ENCODE peak calls at places on chromosomes 13 and 19, in nine cellular contexts. N, D, T, C, O, G, X, H and J are unnamed samples.

GRCh38 chr19:46478356-46478986 is 7.1 kb upstream of the PNMA8A start:
- DNase-seq in N (no peak), D (no peak), T (peak; percentile 54), C (no peak), O (peak; percentile 67), G (no peak), X (no peak), H (no peak), J (no peak)

GRCh38 chr19:14361824-14362223 is 19.4 kb upstream of the ADGRE5 start:
- DNase-seq in N (no peak), D (no peak), T (peak; percentile 75), C (no peak), O (no peak), G (no peak), X (no peak), H (peak; percentile 58), J (peak; percentile 19)

GRCh38 chr19:39156230-39156890 is 30.8 kb downstream of the PAK4 start:
- DNase-seq in N (no peak), D (no peak), T (no peak), C (no peak), O (no peak), G (no peak), X (no peak), H (no peak), J (no peak)

GRCh38 chr19:44988896-44989563 is 12.2 kb upstream of the RELB start:
- DNase-seq in N (peak; percentile 63), D (peak; percentile 85), T (peak; percentile 87), C (peak; percentile 64), O (peak; percentile 34), G (peak; percentile 17), X (peak; percentile 49), H (peak; percentile 52), J (peak; percentile 77)

GRCh38 chr13:97205971-97206370 is 16.2 kb upstream of the MBNL2 start:
- DNase-seq in N (no peak), D (no peak), T (no peak), C (no peak), O (peak; percentile 29), G (no peak), X (no peak), H (no peak), J (no peak)

GRCh38 chr19:47824396-47824795 is 2.7 kb downstream of the CRX start:
- DNase-seq in N (no peak), D (no peak), T (no peak), C (no peak), O (no peak), G (no peak), X (no peak), H (no peak), J (no peak)

GRCh38 chr19:5369962-5370367 is 29.4 kb upstream of the PTPRS start:
- DNase-seq in N (peak; percentile 18), D (peak; percentile 43), T (peak; percentile 97), C (peak; percentile 76), O (no peak), G (no peak), X (peak; percentile 69), H (peak; percentile 8), J (peak; percentile 75)

GRCh38 chr13:106133025-106133424 is 402.4 kb downstream of the EFNB2 start:
- DNase-seq in N (no peak), D (no peak), T (no peak), C (no peak), O (no peak), G (no peak), X (no peak), H (no peak), J (no peak)

GRCh38 chr19:48206402-48207093 is 36.1 kb downstream of the ZSWIM9 start:
- DNase-seq in N (no peak), D (no peak), T (no peak), C (no peak), O (no peak), G (no peak), X (no peak), H (no peak), J (no peak)

GRCh38 chr13:20924758-20925394 is 22.3 kb upstream of the XPO4 start:
- DNase-seq in N (peak; percentile 69), D (no peak), T (peak; percentile 88), C (peak; percentile 90), O (peak; percentile 59), G (peak; percentile 44), X (peak; percentile 63), H (peak; percentile 61), J (peak; percentile 24)

GRCh38 chr13:48542581-48543341 is 9.9 kb upstream of the RCBTB2 start:
- DNase-seq in N (no peak), D (no peak), T (peak; percentile 49), C (peak; percentile 36), O (no peak), G (no peak), X (no peak), H (no peak), J (no peak)

GRCh38 chr13:80363890-80364503 is 23.1 kb upstream of the SPRY2 start:
- DNase-seq in N (no peak), D (no peak), T (no peak), C (no peak), O (no peak), G (no peak), X (no peak), H (no peak), J (no peak)

GRCh38 chr19:55563261-55563690 is 17.4 kb downstream of the ZNF579 start:
- DNase-seq in N (no peak), D (no peak), T (no peak), C (no peak), O (no peak), G (no peak), X (no peak), H (no peak), J (no peak)